ENCODE peak calls at places on chromosomes 13 and 19, in five cellular contexts. S is breast epithelium, I is AG04450, Y is cardiac fibroblast, R is pancreas. B is an unnamed sample.

GRCh38 chr13:43266953-43267615 is 243.7 kb downstream of the DNAJC15 start:
- DNase-seq in S (no peak), I (no peak), Y (no peak), R (no peak), B (no peak)

GRCh38 chr19:16117594-16118033 is 5.9 kb downstream of the RAB8A start:
- DNase-seq in S (no peak), I (no peak), Y (no peak), R (no peak), B (no peak)

GRCh38 chr13:61192826-61193225 is 222.8 kb downstream of the PCDH20 start:
- DNase-seq in S (no peak), I (no peak), Y (no peak), R (no peak), B (no peak)

GRCh38 chr13:45861352-45861751 is 9.8 kb upstream of the SIAH3 start:
- DNase-seq in S (no peak), I (no peak), Y (no peak), R (no peak), B (no peak)

GRCh38 chr19:855566-856120 is 3.5 kb downstream of the ELANE start:
- DNase-seq in S (no peak), I (no peak), Y (no peak), R (peak; percentile 77), B (no peak)

GRCh38 chr13:29935309-29935981 is 85.0 kb upstream of the UBL3 start:
- DNase-seq in S (no peak), I (no peak), Y (no peak), R (no peak), B (no peak)

GRCh38 chr19:33521480-33522370 is at the start of gene PEPD:
- DNase-seq in S (peak; percentile 85), I (peak; percentile 80), Y (peak; percentile 94), R (peak; percentile 94), B (peak; percentile 27)

GRCh38 chr13:80399340-80400163 is 58.6 kb upstream of the SPRY2 start:
- DNase-seq in S (peak; percentile 74), I (no peak), Y (no peak), R (no peak), B (no peak)

GRCh38 chr13:24212674-24213073 is 52.2 kb downstream of the SPATA13 start:
- DNase-seq in S (peak; percentile 32), I (no peak), Y (no peak), R (peak; percentile 36), B (no peak)

GRCh38 chr13:39106216-39106995 is 68.2 kb downstream of the NHLRC3 start:
- DNase-seq in S (no peak), I (no peak), Y (no peak), R (peak; percentile 25), B (no peak)

GRCh38 chr19:47305309-47305751 is 4.3 kb upstream of the C5AR1 start:
- DNase-seq in S (no peak), I (peak; percentile 78), Y (peak; percentile 79), R (peak; percentile 81), B (peak; percentile 83)

GRCh38 chr13:41971848-41972247 is 10.9 kb upstream of the VWA8 start:
- DNase-seq in S (no peak), I (no peak), Y (no peak), R (no peak), B (no peak)

GRCh38 chr19:4567584-4568071 is 8.1 kb upstream of the SEMA6B start:
- DNase-seq in S (no peak), I (no peak), Y (peak; percentile 69), R (peak; percentile 78), B (no peak)

GRCh38 chr13:60642552-60642951 is 245.5 kb downstream of the TDRD3 start:
- DNase-seq in S (no peak), I (no peak), Y (no peak), R (no peak), B (no peak)

GRCh38 chr13:51957377-51958216 is 53.7 kb downstream of the ATP7B start:
- DNase-seq in S (no peak), I (no peak), Y (no peak), R (no peak), B (no peak)

GRCh38 chr13:112012004-112012704 is 54.8 kb upstream of the SOX1 start:
- DNase-seq in S (no peak), I (no peak), Y (no peak), R (no peak), B (no peak)

GRCh38 chr19:30049844-30050667 is 108.0 kb downstream of the URI1 start:
- DNase-seq in S (no peak), I (no peak), Y (no peak), R (no peak), B (no peak)

GRCh38 chr19:12885749-12886706 is 973 bp downstream of the KLF1 start:
- DNase-seq in S (no peak), I (no peak), Y (no peak), R (peak; percentile 76), B (no peak)

GRCh38 chr13:59906413-59907027 is 257.2 kb downstream of the DIAPH3 start:
- DNase-seq in S (no peak), I (peak; percentile 8), Y (peak; percentile 65), R (no peak), B (no peak)

DNA sequence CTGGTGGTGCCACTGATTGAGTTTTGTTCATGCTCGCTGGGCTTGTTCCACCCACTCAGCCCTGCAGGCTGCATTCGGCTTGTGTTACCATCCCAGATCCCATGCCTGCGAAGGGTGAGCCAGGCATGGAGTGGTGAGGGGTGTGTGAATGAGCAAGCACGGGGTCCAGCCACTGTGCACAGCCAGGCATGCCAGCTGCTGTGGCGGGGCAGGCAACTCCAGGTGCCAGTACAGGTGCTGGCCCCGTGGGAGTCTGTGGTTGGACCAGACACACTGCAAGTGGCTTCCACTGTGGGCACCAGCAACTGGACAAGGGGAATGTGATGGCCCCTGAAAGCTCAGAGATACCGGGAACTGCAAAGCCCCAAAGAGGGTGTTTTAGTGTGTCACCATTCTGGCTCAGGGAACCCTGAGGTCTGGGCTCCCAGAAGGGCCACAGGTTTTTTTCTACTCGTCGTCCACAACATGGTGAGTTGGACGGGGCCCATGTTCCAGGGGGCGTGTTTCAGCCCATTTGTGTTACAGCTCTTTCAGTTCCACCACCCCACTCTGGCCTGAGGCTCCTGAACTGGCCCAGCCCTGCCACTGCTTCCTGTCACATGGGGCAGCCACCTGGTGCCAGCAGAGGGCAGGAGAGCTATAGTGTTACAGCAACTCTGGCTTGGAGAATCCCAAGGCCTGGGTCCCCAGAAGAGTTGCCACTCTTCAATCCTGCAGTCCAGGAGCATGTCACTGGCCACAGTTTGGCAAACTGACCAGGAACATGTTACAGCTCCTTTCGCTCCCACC is 217.0 kb upstream of the OBI1 start:
- DNase-seq in S (no peak), I (no peak), Y (no peak), R (peak; percentile 60), B (no peak)
- TF ChIP-seq CTCF in S (no peak), I (no peak), Y (no peak), R (no peak), B (no peak)

GRCh38 chr13:110565296-110565695 is 3.8 kb upstream of the RAB20 start:
- DNase-seq in S (no peak), I (no peak), Y (no peak), R (no peak), B (no peak)
- TF ChIP-seq CTCF in S (no peak), I (peak; percentile 13), Y (no peak), R (no peak), B (no peak)

GRCh38 chr19:11349171-11349570 is 2.9 kb downstream of the CCDC159 start:
- DNase-seq in S (no peak), I (no peak), Y (no peak), R (no peak), B (no peak)
- TF ChIP-seq CTCF in S (no peak), I (no peak), Y (no peak), R (no peak), B (no peak)

GRCh38 chr19:38374332-38375097 is at the start of gene PSMD8:
- DNase-seq in S (peak; percentile 99), I (peak; percentile 95), Y (peak; percentile 99), R (peak; percentile 99), B (peak; percentile 93)
- TF ChIP-seq CTCF in S (no peak), I (no peak), Y (no peak), R (no peak), B (peak; percentile 37)

DNA sequence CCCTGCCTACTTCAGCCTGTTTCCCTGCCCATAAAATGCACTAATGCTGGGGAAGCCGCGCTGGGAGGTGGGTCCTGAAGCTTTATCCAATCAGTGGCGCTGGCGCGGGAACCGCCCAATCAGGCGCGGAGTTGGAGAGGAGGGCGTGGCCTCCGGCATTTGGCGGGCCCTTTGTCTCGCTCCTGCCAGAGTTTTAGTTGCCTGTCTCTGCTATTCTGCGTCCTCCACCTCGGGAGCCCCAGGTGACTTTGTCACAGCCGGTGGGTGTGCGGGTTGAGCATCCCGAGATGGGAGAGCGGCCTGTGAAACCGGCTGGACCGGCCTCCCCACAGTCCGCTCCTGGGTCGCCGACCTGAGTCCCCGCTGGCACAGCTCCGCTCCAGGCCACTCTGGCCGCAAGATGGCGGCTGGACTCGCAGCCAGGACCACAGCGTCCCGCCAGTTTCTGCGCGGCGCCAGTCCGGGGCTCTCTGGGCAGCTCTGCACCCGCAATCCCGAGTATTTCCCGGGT is 30.7 kb upstream of the ZNF429 start:
- DNase-seq in S (peak; percentile 77), I (peak; percentile 2), Y (peak; percentile 48), R (peak; percentile 94), B (no peak)
- TF ChIP-seq CTCF in S (no peak), I (no peak), Y (no peak), R (no peak), B (no peak)

GRCh38 chr13:28513745-28514144 is 18.8 kb upstream of the FLT1 start:
- DNase-seq in S (no peak), I (no peak), Y (no peak), R (no peak), B (no peak)
- TF ChIP-seq CTCF in S (no peak), I (no peak), Y (no peak), R (no peak), B (no peak)

GRCh38 chr13:27160657-27161174 is 10.9 kb downstream of the USP12 start:
- DNase-seq in S (no peak), I (no peak), Y (no peak), R (no peak), B (no peak)

GRCh38 chr13:27161980-27162379 is 9.6 kb downstream of the USP12 start:
- DNase-seq in S (no peak), I (no peak), Y (no peak), R (no peak), B (no peak)

GRCh38 chr13:27159806-27160563 is 11.6 kb downstream of the USP12 start:
- DNase-seq in S (no peak), I (no peak), Y (no peak), R (no peak), B (no peak)

GRCh38 chr13:27161423-27161822 is 10.2 kb downstream of the USP12 start:
- DNase-seq in S (no peak), I (no peak), Y (no peak), R (no peak), B (no peak)

GRCh38 chr13:27158335-27158734 is 13.3 kb downstream of the USP12 start:
- DNase-seq in S (no peak), I (no peak), Y (no peak), R (no peak), B (no peak)
- TF ChIP-seq CTCF in S (no peak), I (no peak), Y (no peak), R (no peak), B (no peak)

GRCh38 chr19:7004313-7004931 is 16.8 kb downstream of the MBD3L2B start:
- DNase-seq in S (no peak), I (no peak), Y (no peak), R (no peak), B (no peak)
- TF ChIP-seq CTCF in S (no peak), I (peak; percentile 54), Y (no peak), R (peak; percentile 23), B (no peak)

DNA sequence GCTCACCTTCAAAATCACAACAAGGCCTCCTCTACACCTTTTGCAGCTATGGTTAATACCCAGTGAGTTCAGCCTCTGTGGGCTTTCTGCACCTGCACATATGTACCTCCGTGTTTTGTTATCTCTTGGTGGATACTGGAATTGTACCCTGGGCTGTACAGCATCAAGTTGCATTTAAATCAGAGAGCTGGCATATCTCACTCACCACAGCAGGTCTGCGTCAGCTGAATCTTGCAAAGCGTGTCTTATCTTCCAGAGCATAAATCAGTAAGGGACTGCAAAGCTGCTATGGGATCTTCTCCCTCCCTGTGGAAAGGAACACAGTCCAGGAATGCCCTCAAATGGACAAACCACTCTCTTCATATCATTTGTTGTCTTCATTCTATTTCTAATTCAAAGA is 1048.7 kb downstream of the UQCRFS1 start:
- DNase-seq in S (no peak), I (no peak), Y (no peak), R (no peak), B (no peak)
- TF ChIP-seq CTCF in S (no peak), I (no peak), Y (no peak), R (no peak), B (no peak)

B was measured in BJ.